ENCODE peak calls at places on chromosome 4, in six cellular contexts. One of them, this sample, is unnamed.

GRCh38 chr4:85790582-85790981 is 315.6 kb downstream of the ARHGAP24 start:
- DNase-seq in dorsolateral prefrontal cortex: no peak
- DNase-seq in IMR-90: peak
- DNase-seq in PC-9: no peak
- DNase-seq in GM12865: no peak
- DNase-seq in hepatocyte: peak
- DNase-seq in this sample: no peak

GRCh38 chr4:84681488-84682274 is 98.8 kb downstream of the CDS1 start:
- DNase-seq in dorsolateral prefrontal cortex: peak
- DNase-seq in IMR-90: peak
- DNase-seq in PC-9: peak
- DNase-seq in GM12865: no peak
- DNase-seq in hepatocyte: peak
- DNase-seq in this sample: peak

GRCh38 chr4:4254666-4255065 is 6.6 kb upstream of the TMEM128 start:
- DNase-seq in dorsolateral prefrontal cortex: peak
- DNase-seq in IMR-90: no peak
- DNase-seq in PC-9: no peak
- DNase-seq in GM12865: no peak
- DNase-seq in hepatocyte: no peak
- DNase-seq in this sample: no peak

GRCh38 chr4:18684932-18685331 is 663.4 kb upstream of the LCORL start:
- DNase-seq in dorsolateral prefrontal cortex: no peak
- DNase-seq in IMR-90: no peak
- DNase-seq in PC-9: no peak
- DNase-seq in GM12865: no peak
- DNase-seq in hepatocyte: no peak
- DNase-seq in this sample: no peak

GRCh38 chr4:19438228-19438627 is 813.5 kb upstream of the SLIT2 start:
- DNase-seq in dorsolateral prefrontal cortex: no peak
- DNase-seq in IMR-90: peak
- DNase-seq in PC-9: no peak
- DNase-seq in GM12865: no peak
- DNase-seq in hepatocyte: no peak
- DNase-seq in this sample: no peak

GRCh38 chr4:110854021-110854678 is 231.3 kb upstream of the PITX2 start:
- DNase-seq in dorsolateral prefrontal cortex: no peak
- DNase-seq in IMR-90: peak
- DNase-seq in PC-9: peak
- DNase-seq in GM12865: no peak
- DNase-seq in hepatocyte: no peak
- DNase-seq in this sample: no peak

GRCh38 chr4:87097075-87097474 is 123.3 kb downstream of the KLHL8 start:
- DNase-seq in dorsolateral prefrontal cortex: no peak
- DNase-seq in IMR-90: no peak
- DNase-seq in PC-9: no peak
- DNase-seq in GM12865: no peak
- DNase-seq in hepatocyte: no peak
- DNase-seq in this sample: no peak

GRCh38 chr4:152161676-152162330 is 374.1 kb downstream of the FBXW7 start:
- DNase-seq in dorsolateral prefrontal cortex: no peak
- DNase-seq in IMR-90: no peak
- DNase-seq in PC-9: no peak
- DNase-seq in GM12865: no peak
- DNase-seq in hepatocyte: no peak
- DNase-seq in this sample: no peak

GRCh38 chr4:174714393-174715211 is 114.4 kb downstream of the GLRA3 start:
- DNase-seq in dorsolateral prefrontal cortex: no peak
- DNase-seq in IMR-90: peak
- DNase-seq in PC-9: peak
- DNase-seq in GM12865: peak
- DNase-seq in hepatocyte: peak
- DNase-seq in this sample: peak

GRCh38 chr4:105088110-105088879 is 58.4 kb upstream of the TET2 start:
- DNase-seq in dorsolateral prefrontal cortex: peak
- DNase-seq in IMR-90: peak
- DNase-seq in PC-9: no peak
- DNase-seq in GM12865: no peak
- DNase-seq in hepatocyte: peak
- DNase-seq in this sample: no peak

GRCh38 chr4:47668810-47669408 is 169.0 kb downstream of the CORIN start:
- DNase-seq in dorsolateral prefrontal cortex: peak
- DNase-seq in IMR-90: peak
- DNase-seq in PC-9: no peak
- DNase-seq in GM12865: peak
- DNase-seq in hepatocyte: peak
- DNase-seq in this sample: peak

GRCh38 chr4:114180481-114180880 is 201.0 kb upstream of the ARSJ start:
- DNase-seq in dorsolateral prefrontal cortex: no peak
- DNase-seq in IMR-90: peak
- DNase-seq in PC-9: no peak
- DNase-seq in GM12865: peak
- DNase-seq in hepatocyte: peak
- DNase-seq in this sample: peak

GRCh38 chr4:99300934-99301333 is 10.1 kb upstream of the ADH1A start:
- DNase-seq in dorsolateral prefrontal cortex: peak
- DNase-seq in IMR-90: peak
- DNase-seq in PC-9: no peak
- DNase-seq in GM12865: no peak
- DNase-seq in hepatocyte: peak
- DNase-seq in this sample: no peak

GRCh38 chr4:53981066-53981465 is 83.3 kb downstream of the CHIC2 start:
- DNase-seq in dorsolateral prefrontal cortex: no peak
- DNase-seq in IMR-90: no peak
- DNase-seq in PC-9: no peak
- DNase-seq in GM12865: no peak
- DNase-seq in hepatocyte: no peak
- DNase-seq in this sample: no peak

GRCh38 chr4:107202744-107203143 is 166.6 kb upstream of the DKK2 start:
- DNase-seq in dorsolateral prefrontal cortex: no peak
- DNase-seq in IMR-90: no peak
- DNase-seq in PC-9: no peak
- DNase-seq in GM12865: no peak
- DNase-seq in hepatocyte: no peak
- DNase-seq in this sample: no peak

GRCh38 chr4:156885374-156885773 is 86.2 kb downstream of the PDGFC start:
- DNase-seq in dorsolateral prefrontal cortex: no peak
- DNase-seq in IMR-90: no peak
- DNase-seq in PC-9: no peak
- DNase-seq in GM12865: no peak
- DNase-seq in hepatocyte: no peak
- DNase-seq in this sample: no peak

GRCh38 chr4:18020145-18020670 is 1.3 kb downstream of the LCORL start:
- DNase-seq in dorsolateral prefrontal cortex: no peak
- DNase-seq in IMR-90: peak
- DNase-seq in PC-9: no peak
- DNase-seq in GM12865: peak
- DNase-seq in hepatocyte: peak
- DNase-seq in this sample: peak

GRCh38 chr4:54550415-54551171 is 107.2 kb upstream of the KIT start:
- DNase-seq in dorsolateral prefrontal cortex: no peak
- DNase-seq in IMR-90: peak
- DNase-seq in PC-9: no peak
- DNase-seq in GM12865: no peak
- DNase-seq in hepatocyte: peak
- DNase-seq in this sample: no peak

GRCh38 chr4:13547563-13548041 is 3.3 kb upstream of the NKX3-2 start:
- DNase-seq in dorsolateral prefrontal cortex: no peak
- DNase-seq in IMR-90: no peak
- DNase-seq in PC-9: no peak
- DNase-seq in GM12865: peak
- DNase-seq in hepatocyte: peak
- DNase-seq in this sample: peak

GRCh38 chr4:125125256-125125655 is 189.5 kb upstream of the FAT4 start:
- DNase-seq in dorsolateral prefrontal cortex: no peak
- DNase-seq in IMR-90: no peak
- DNase-seq in PC-9: no peak
- DNase-seq in GM12865: no peak
- DNase-seq in hepatocyte: no peak
- DNase-seq in this sample: no peak

GRCh38 chr4:127479031-127479622 is 153.6 kb upstream of the INTU start:
- DNase-seq in dorsolateral prefrontal cortex: no peak
- DNase-seq in IMR-90: peak
- DNase-seq in PC-9: peak
- DNase-seq in GM12865: peak
- DNase-seq in hepatocyte: peak
- DNase-seq in this sample: no peak

DNA sequence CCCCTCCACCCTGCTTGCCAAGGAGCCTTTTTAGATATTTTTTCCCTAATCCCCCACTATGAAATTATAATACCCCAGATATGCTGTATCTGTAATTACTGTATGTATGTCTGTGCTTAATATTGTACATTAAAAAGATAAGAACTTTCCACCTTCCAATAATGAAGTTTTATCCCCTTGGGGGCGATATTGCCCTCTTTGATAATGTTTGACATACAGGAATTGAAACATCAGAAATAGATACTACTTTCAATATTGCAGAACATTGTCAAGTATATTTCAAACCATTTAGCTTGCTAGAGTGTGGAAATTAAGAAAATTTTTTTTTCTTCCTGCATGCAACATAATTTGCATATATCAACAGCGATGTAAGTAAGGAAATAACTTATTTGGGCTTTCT is 58.9 kb downstream of the NAF1 start:
- DNase-seq in dorsolateral prefrontal cortex: no peak
- DNase-seq in IMR-90: peak
- DNase-seq in PC-9: no peak
- DNase-seq in GM12865: peak
- DNase-seq in hepatocyte: no peak
- DNase-seq in this sample: no peak
- TF ChIP-seq CTCF in dorsolateral prefrontal cortex: no peak
- TF ChIP-seq CTCF in IMR-90: peak
- TF ChIP-seq CTCF in PC-9: no peak
- TF ChIP-seq CTCF in GM12865: peak
- TF ChIP-seq CTCF in hepatocyte: peak
- TF ChIP-seq CTCF in this sample: peak

DNA sequence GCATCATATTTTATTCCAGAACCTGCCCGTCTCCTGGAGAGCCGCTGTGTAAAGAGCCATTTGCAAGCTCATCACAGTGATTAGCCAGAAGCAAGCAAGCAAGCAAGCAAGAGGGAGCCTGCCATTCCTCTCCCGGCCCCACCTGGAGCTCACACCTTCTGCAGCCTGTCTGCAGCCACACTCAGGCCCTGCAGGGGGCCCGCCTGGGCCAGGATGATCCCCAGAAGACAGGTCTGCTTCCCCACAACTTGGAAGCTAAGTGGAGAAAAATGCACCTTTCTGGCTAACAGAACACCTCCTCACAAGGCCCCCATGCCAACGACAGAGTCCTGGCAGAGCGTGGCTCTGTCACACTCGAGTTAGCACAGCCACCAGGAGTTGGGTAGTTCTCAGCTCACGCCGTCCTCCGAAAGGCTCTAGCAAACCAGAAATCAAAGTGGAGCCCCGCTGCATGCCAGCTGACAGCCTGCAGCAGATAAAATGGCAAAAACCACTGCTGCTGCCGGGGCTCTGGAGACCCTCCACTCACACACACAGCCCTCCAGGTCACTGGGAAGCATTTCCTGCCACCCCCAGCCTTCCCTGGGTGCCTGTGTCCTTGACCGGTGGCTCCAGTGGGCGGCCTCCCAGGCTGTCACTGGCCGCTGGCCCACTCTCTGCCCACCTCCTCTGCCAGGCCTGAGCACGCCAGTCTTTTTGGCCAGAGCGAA is 54.9 kb downstream of the DCTD start:
- DNase-seq in dorsolateral prefrontal cortex: no peak
- DNase-seq in IMR-90: no peak
- DNase-seq in PC-9: no peak
- DNase-seq in GM12865: no peak
- DNase-seq in hepatocyte: no peak
- DNase-seq in this sample: no peak
- TF ChIP-seq CTCF in dorsolateral prefrontal cortex: no peak
- TF ChIP-seq CTCF in IMR-90: no peak
- TF ChIP-seq CTCF in PC-9: no peak
- TF ChIP-seq CTCF in GM12865: peak
- TF ChIP-seq CTCF in hepatocyte: no peak
- TF ChIP-seq CTCF in this sample: no peak

GRCh38 chr4:177386416-177386815 is 55.8 kb downstream of the AGA start:
- DNase-seq in dorsolateral prefrontal cortex: no peak
- DNase-seq in IMR-90: no peak
- DNase-seq in PC-9: no peak
- DNase-seq in GM12865: no peak
- DNase-seq in hepatocyte: no peak
- DNase-seq in this sample: no peak

GRCh38 chr4:177385576-177386320 is 56.5 kb downstream of the AGA start:
- DNase-seq in dorsolateral prefrontal cortex: no peak
- DNase-seq in IMR-90: peak
- DNase-seq in PC-9: no peak
- DNase-seq in GM12865: no peak
- DNase-seq in hepatocyte: no peak
- DNase-seq in this sample: no peak

GRCh38 chr4:177380730-177381287 is 61.4 kb downstream of the AGA start:
- DNase-seq in dorsolateral prefrontal cortex: no peak
- DNase-seq in IMR-90: no peak
- DNase-seq in PC-9: no peak
- DNase-seq in GM12865: peak
- DNase-seq in hepatocyte: peak
- DNase-seq in this sample: peak

GRCh38 chr4:177384856-177385396 is 57.3 kb downstream of the AGA start:
- DNase-seq in dorsolateral prefrontal cortex: no peak
- DNase-seq in IMR-90: no peak
- DNase-seq in PC-9: no peak
- DNase-seq in GM12865: no peak
- DNase-seq in hepatocyte: no peak
- DNase-seq in this sample: no peak

GRCh38 chr4:177381762-177382310 is 60.4 kb downstream of the AGA start:
- DNase-seq in dorsolateral prefrontal cortex: no peak
- DNase-seq in IMR-90: no peak
- DNase-seq in PC-9: no peak
- DNase-seq in GM12865: no peak
- DNase-seq in hepatocyte: no peak
- DNase-seq in this sample: no peak
- TF ChIP-seq CTCF in dorsolateral prefrontal cortex: no peak
- TF ChIP-seq CTCF in IMR-90: no peak
- TF ChIP-seq CTCF in PC-9: no peak
- TF ChIP-seq CTCF in GM12865: no peak
- TF ChIP-seq CTCF in hepatocyte: no peak
- TF ChIP-seq CTCF in this sample: no peak

DNA sequence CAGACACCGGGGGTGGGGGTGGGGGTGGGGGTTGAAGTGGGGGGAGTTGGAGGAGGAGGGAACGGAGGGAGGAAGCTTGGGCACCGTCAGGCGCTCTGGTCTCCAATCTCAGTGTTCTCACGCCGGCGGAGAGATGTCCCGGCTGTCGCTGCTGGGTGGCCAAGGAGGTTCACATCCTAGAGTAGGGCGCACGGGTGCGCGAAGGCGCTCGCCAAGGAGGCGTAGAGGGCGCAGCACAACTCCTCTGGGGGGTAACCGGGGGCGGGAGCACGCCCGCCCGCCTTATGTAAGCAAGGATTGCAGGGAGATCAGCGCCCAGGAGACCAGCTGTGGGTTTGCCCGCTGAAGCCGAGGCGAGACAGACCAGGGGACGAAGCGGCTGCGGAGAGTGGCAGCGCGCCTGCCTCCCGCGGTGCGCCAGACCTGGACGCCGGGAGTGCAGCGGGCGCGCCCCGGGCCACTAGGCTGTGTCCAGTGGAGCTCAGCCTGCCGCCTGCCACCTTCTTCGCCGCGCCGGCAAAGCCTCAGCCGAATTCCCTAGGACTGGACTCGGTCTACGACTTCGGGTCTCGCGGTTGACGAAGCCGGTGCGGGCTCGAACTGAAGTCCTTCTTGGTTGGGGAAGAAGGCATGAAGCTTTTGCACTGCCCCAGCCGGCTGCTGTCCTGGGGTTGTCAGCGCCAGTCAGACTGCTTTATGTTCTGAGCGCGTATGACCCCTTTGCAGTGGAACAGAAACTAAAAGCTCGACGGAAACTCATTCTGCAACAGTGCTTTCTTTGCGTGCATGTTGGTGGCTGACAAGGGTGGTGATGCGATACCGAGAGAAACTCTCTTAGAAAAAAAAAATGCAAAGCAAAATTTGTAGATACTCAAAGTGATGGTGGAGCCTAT is 719 bp upstream of the UNC5C start:
- DNase-seq in dorsolateral prefrontal cortex: peak
- DNase-seq in IMR-90: peak
- DNase-seq in PC-9: no peak
- DNase-seq in GM12865: peak
- DNase-seq in hepatocyte: peak
- DNase-seq in this sample: peak
- TF ChIP-seq CTCF in dorsolateral prefrontal cortex: no peak
- TF ChIP-seq CTCF in IMR-90: no peak
- TF ChIP-seq CTCF in PC-9: no peak
- TF ChIP-seq CTCF in GM12865: no peak
- TF ChIP-seq CTCF in hepatocyte: no peak
- TF ChIP-seq CTCF in this sample: no peak

This sample was measured in activated CD8-positive, alpha-beta T cell treated with anti-CD3 and anti-CD28 coated beads for 36 hours.